ENCODE peak calls at places on chromosomes 12 and 14, in eight cellular contexts. One of them, this sample, is unnamed.

GRCh38 chr12:53770281-53770680 is 18.5 kb upstream of the CISTR start:
- DNase-seq in left ventricle myocardium superior: no peak
- DNase-seq in fibroblast of mammary gland: peak; percentile 99
- DNase-seq in GM04504: peak; percentile 94
- DNase-seq in non-pigmented ciliary epithelial cell: peak; percentile 89
- DNase-seq in iris pigment epithelial cell: peak; percentile 95
- DNase-seq in mammary epithelial cell: peak; percentile 93
- DNase-seq in uterus: no peak
- DNase-seq in this sample: no peak

GRCh38 chr14:53411110-53411509 is 258.0 kb upstream of the DDHD1 start:
- DNase-seq in GM04504: peak; percentile 55
- DNase-seq in mammary epithelial cell: no peak
- DNase-seq in uterus: no peak
- DNase-seq in iris pigment epithelial cell: peak; percentile 26
- DNase-seq in left ventricle myocardium superior: no peak
- DNase-seq in fibroblast of mammary gland: peak; percentile 79
- DNase-seq in non-pigmented ciliary epithelial cell: peak; percentile 64
- DNase-seq in this sample: no peak

GRCh38 chr12:106601548-106601947 is 18.7 kb downstream of the RFX4 start:
- DNase-seq in GM04504: no peak
- DNase-seq in left ventricle myocardium superior: no peak
- DNase-seq in fibroblast of mammary gland: no peak
- DNase-seq in iris pigment epithelial cell: no peak
- DNase-seq in non-pigmented ciliary epithelial cell: no peak
- DNase-seq in uterus: no peak
- DNase-seq in mammary epithelial cell: no peak
- DNase-seq in this sample: no peak

GRCh38 chr12:116670859-116671258 is 67.0 kb downstream of the SPRING1 start:
- DNase-seq in uterus: no peak
- DNase-seq in fibroblast of mammary gland: no peak
- DNase-seq in left ventricle myocardium superior: no peak
- DNase-seq in non-pigmented ciliary epithelial cell: no peak
- DNase-seq in GM04504: no peak
- DNase-seq in mammary epithelial cell: no peak
- DNase-seq in iris pigment epithelial cell: no peak
- DNase-seq in this sample: no peak

GRCh38 chr12:96907681-96908163 is 665 bp downstream of the NEDD1 start:
- DNase-seq in iris pigment epithelial cell: peak; percentile 41
- DNase-seq in mammary epithelial cell: peak; percentile 42
- DNase-seq in fibroblast of mammary gland: peak; percentile 30
- DNase-seq in GM04504: no peak
- DNase-seq in left ventricle myocardium superior: peak; percentile 30
- DNase-seq in uterus: no peak
- DNase-seq in non-pigmented ciliary epithelial cell: no peak
- DNase-seq in this sample: no peak

GRCh38 chr12:121581681-121582439 is 1.0 kb upstream of the KDM2B start:
- DNase-seq in non-pigmented ciliary epithelial cell: no peak
- DNase-seq in fibroblast of mammary gland: peak; percentile 71
- DNase-seq in iris pigment epithelial cell: peak; percentile 14
- DNase-seq in left ventricle myocardium superior: peak; percentile 55
- DNase-seq in mammary epithelial cell: no peak
- DNase-seq in GM04504: peak; percentile 37
- DNase-seq in uterus: no peak
- DNase-seq in this sample: peak; percentile 56

GRCh38 chr12:104573-105081 is 38.1 kb downstream of the IQSEC3 start:
- DNase-seq in iris pigment epithelial cell: no peak
- DNase-seq in left ventricle myocardium superior: no peak
- DNase-seq in non-pigmented ciliary epithelial cell: no peak
- DNase-seq in uterus: no peak
- DNase-seq in GM04504: no peak
- DNase-seq in fibroblast of mammary gland: no peak
- DNase-seq in mammary epithelial cell: no peak
- DNase-seq in this sample: no peak

GRCh38 chr12:108833355-108833733 is 24.0 kb downstream of the SSH1 start:
- DNase-seq in uterus: no peak
- DNase-seq in non-pigmented ciliary epithelial cell: peak; percentile 81
- DNase-seq in fibroblast of mammary gland: peak; percentile 85
- DNase-seq in left ventricle myocardium superior: peak; percentile 59
- DNase-seq in iris pigment epithelial cell: peak; percentile 89
- DNase-seq in mammary epithelial cell: peak; percentile 73
- DNase-seq in GM04504: peak; percentile 91
- DNase-seq in this sample: no peak

GRCh38 chr12:12979731-12980259 is 20.3 kb downstream of the HEBP1 start:
- DNase-seq in iris pigment epithelial cell: peak; percentile 96
- DNase-seq in GM04504: peak; percentile 94
- DNase-seq in mammary epithelial cell: peak; percentile 43
- DNase-seq in fibroblast of mammary gland: peak; percentile 97
- DNase-seq in uterus: peak; percentile 36
- DNase-seq in left ventricle myocardium superior: no peak
- DNase-seq in non-pigmented ciliary epithelial cell: peak; percentile 84
- DNase-seq in this sample: no peak

GRCh38 chr12:122841544-122842321 is 6.5 kb downstream of the HIP1R start:
- DNase-seq in mammary epithelial cell: peak; percentile 57
- DNase-seq in non-pigmented ciliary epithelial cell: no peak
- DNase-seq in uterus: no peak
- DNase-seq in iris pigment epithelial cell: peak; percentile 67
- DNase-seq in GM04504: peak; percentile 64
- DNase-seq in left ventricle myocardium superior: peak; percentile 47
- DNase-seq in fibroblast of mammary gland: peak; percentile 64
- DNase-seq in this sample: no peak

This sample was measured in heart left ventricle.